ENCODE peak calls at places on chromosomes 3 and 15, in five cellular contexts. One of them, this sample, is unnamed.
A peak's percentile ranks its signal among the peaks of the same experiment; 100 is the strongest.

GRCh38 chr3:186049001-186049400 is 59.9 kb downstream of the ETV5 start:
- DNase-seq in neural progenitor cell: no peak
- DNase-seq in GM23338: no peak
- DNase-seq in GM23248: no peak
- DNase-seq in MM.1S: no peak
- DNase-seq in this sample: no peak

GRCh38 chr3:58422756-58423324 is 10.8 kb downstream of the PDHB start:
- DNase-seq in MM.1S: no peak
- DNase-seq in GM23338: peak; percentile 71
- DNase-seq in neural progenitor cell: no peak
- DNase-seq in GM23248: peak; percentile 48
- DNase-seq in this sample: no peak

GRCh38 chr3:194129581-194130133 is 6.3 kb upstream of the HES1 start:
- DNase-seq in neural progenitor cell: peak; percentile 88
- DNase-seq in GM23338: peak; percentile 86
- DNase-seq in MM.1S: no peak
- DNase-seq in GM23248: peak; percentile 44
- DNase-seq in this sample: no peak

GRCh38 chr3:165192610-165193192 is 3.5 kb downstream of the SLITRK3 start:
- DNase-seq in GM23338: peak; percentile 87
- DNase-seq in neural progenitor cell: peak; percentile 78
- DNase-seq in MM.1S: no peak
- DNase-seq in GM23248: no peak
- DNase-seq in this sample: no peak

GRCh38 chr15:74238984-74239645 is 3.0 kb downstream of the CCDC33 start:
- DNase-seq in MM.1S: no peak
- DNase-seq in GM23338: no peak
- DNase-seq in neural progenitor cell: no peak
- DNase-seq in GM23248: no peak
- DNase-seq in this sample: no peak

GRCh38 chr3:53038679-53039375 is 7.0 kb downstream of the SFMBT1 start:
- DNase-seq in neural progenitor cell: no peak
- DNase-seq in MM.1S: no peak
- DNase-seq in GM23248: no peak
- DNase-seq in GM23338: no peak
- DNase-seq in this sample: no peak

GRCh38 chr15:70132148-70132547 is 34.4 kb upstream of the TLE3 start:
- DNase-seq in GM23248: peak; percentile 79
- DNase-seq in GM23338: no peak
- DNase-seq in neural progenitor cell: no peak
- DNase-seq in MM.1S: no peak
- DNase-seq in this sample: no peak

GRCh38 chr3:24867783-24868182 is 373.1 kb upstream of the THRB start:
- DNase-seq in GM23248: no peak
- DNase-seq in MM.1S: no peak
- DNase-seq in GM23338: no peak
- DNase-seq in neural progenitor cell: no peak
- DNase-seq in this sample: no peak

GRCh38 chr15:61556037-61556648 is 327.0 kb upstream of the RORA start:
- DNase-seq in GM23248: peak; percentile 9
- DNase-seq in GM23338: no peak
- DNase-seq in neural progenitor cell: no peak
- DNase-seq in MM.1S: no peak
- DNase-seq in this sample: no peak

GRCh38 chr3:154142608-154143007 is 21.4 kb downstream of the ARHGEF26 start:
- DNase-seq in GM23338: no peak
- DNase-seq in neural progenitor cell: no peak
- DNase-seq in MM.1S: no peak
- DNase-seq in GM23248: no peak
- DNase-seq in this sample: no peak

GRCh38 chr3:183895296-183895695 is 10.6 kb upstream of the PARL start:
- DNase-seq in GM23248: peak; percentile 74
- DNase-seq in neural progenitor cell: peak; percentile 63
- DNase-seq in MM.1S: peak; percentile 74
- DNase-seq in GM23338: peak; percentile 68
- DNase-seq in this sample: peak; percentile 72

GRCh38 chr3:183895774-183896173 is 11.1 kb upstream of the PARL start:
- DNase-seq in GM23248: no peak
- DNase-seq in MM.1S: no peak
- DNase-seq in neural progenitor cell: no peak
- DNase-seq in GM23338: no peak
- DNase-seq in this sample: no peak

GRCh38 chr3:183897606-183898384 is 13.1 kb upstream of the PARL start:
- DNase-seq in GM23248: no peak
- DNase-seq in MM.1S: no peak
- DNase-seq in neural progenitor cell: no peak
- DNase-seq in GM23338: no peak
- DNase-seq in this sample: no peak

GRCh38 chr3:183896184-183896583 is 11.5 kb upstream of the PARL start:
- DNase-seq in MM.1S: no peak
- DNase-seq in GM23248: no peak
- DNase-seq in neural progenitor cell: no peak
- DNase-seq in GM23338: no peak
- DNase-seq in this sample: no peak

GRCh38 chr3:183896610-183897009 is 11.9 kb upstream of the PARL start:
- DNase-seq in neural progenitor cell: no peak
- DNase-seq in MM.1S: no peak
- DNase-seq in GM23248: no peak
- DNase-seq in GM23338: no peak
- DNase-seq in this sample: no peak
- H3K4me1 ChIP-seq in neural progenitor cell: no peaks in the 10 kb centered on the region
- H3K4me1 ChIP-seq in MM.1S: no peaks in the 10 kb centered on the region
- H3K4me1 ChIP-seq in GM23248: no peaks in the 10 kb centered on the region
- H3K4me1 ChIP-seq in GM23338: peaks cover 5% of the 10 kb centered on the region
- H3K4me1 ChIP-seq in this sample: peaks cover 5% of the 10 kb centered on the region

DNA sequence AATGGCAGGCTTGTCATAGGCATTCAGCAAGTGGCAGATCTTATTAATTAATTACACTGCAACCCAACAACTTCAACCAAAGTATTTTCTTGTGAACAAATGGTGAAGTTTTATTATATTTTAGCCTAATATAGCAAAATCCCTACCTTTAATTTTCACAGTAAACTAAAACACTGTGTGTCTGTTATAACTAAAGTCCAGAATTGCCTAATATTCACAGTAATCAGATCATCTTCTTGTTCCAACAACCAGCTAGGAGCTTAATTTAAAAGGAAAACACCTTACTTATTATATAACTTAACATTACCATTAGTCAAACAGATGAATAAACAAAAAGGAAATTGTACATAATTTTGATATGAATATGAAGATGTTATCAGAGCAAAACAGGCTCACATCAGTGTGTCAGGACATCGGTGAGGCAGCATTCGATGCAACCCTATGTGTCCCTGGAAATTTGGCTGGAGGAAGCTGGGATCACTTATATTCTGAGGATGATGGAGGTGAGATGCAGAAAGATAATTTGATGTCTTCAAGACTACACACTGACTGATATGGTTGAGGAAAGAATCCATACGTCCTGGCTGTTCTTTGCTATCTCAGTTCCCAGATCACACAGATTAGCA is 189.3 kb upstream of the EIF1B start:
- DNase-seq in GM23338: no peak
- DNase-seq in GM23248: no peak
- DNase-seq in MM.1S: no peak
- DNase-seq in neural progenitor cell: no peak
- DNase-seq in this sample: no peak
- TF ChIP-seq EZH2phosphoT487 in GM23338: no peak
- TF ChIP-seq EZH2phosphoT487 in GM23248: no peak
- TF ChIP-seq EZH2phosphoT487 in MM.1S: no peak
- TF ChIP-seq EZH2phosphoT487 in neural progenitor cell: no peak
- TF ChIP-seq EZH2phosphoT487 in this sample: no peak

DNA sequence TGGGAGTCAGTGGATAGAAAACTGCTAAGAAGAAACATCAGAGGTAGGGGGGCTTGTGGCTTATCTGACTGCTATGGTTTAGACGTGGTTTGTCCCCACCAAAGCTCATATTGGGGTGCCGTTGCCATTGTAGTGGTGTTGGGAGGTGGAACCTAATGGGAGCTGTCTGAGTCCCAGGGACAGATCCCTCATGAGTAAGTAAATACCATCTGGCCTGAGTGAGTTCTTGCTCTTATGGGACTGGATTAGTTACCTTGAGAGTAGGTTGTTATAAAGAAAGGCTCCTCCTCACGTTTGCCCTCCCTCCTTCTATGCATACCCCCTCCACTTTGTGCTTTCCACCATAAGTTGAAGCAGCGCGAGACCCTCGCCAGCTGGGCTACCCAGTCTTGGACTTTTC is 53.4 kb upstream of the VILL start:
- DNase-seq in neural progenitor cell: no peak
- DNase-seq in GM23248: peak; percentile 33
- DNase-seq in GM23338: no peak
- DNase-seq in MM.1S: no peak
- DNase-seq in this sample: no peak
- H3K4me1 ChIP-seq in neural progenitor cell: no peaks in the 10 kb centered on the region
- H3K4me1 ChIP-seq in GM23248: peaks cover 44% of the 10 kb centered on the region
- H3K4me1 ChIP-seq in GM23338: peaks cover 9% of the 10 kb centered on the region
- H3K4me1 ChIP-seq in MM.1S: no peaks in the 10 kb centered on the region
- H3K4me1 ChIP-seq in this sample: peaks cover 9% of the 10 kb centered on the region

GRCh38 chr3:64195786-64196185 is 29.5 kb downstream of the PRICKLE2 start:
- DNase-seq in neural progenitor cell: no peak
- DNase-seq in GM23248: no peak
- DNase-seq in MM.1S: no peak
- DNase-seq in GM23338: no peak
- DNase-seq in this sample: no peak
- TF ChIP-seq EZH2phosphoT487 in neural progenitor cell: no peak
- TF ChIP-seq EZH2phosphoT487 in GM23248: no peak
- TF ChIP-seq EZH2phosphoT487 in MM.1S: no peak
- TF ChIP-seq EZH2phosphoT487 in GM23338: no peak
- TF ChIP-seq EZH2phosphoT487 in this sample: no peak

DNA sequence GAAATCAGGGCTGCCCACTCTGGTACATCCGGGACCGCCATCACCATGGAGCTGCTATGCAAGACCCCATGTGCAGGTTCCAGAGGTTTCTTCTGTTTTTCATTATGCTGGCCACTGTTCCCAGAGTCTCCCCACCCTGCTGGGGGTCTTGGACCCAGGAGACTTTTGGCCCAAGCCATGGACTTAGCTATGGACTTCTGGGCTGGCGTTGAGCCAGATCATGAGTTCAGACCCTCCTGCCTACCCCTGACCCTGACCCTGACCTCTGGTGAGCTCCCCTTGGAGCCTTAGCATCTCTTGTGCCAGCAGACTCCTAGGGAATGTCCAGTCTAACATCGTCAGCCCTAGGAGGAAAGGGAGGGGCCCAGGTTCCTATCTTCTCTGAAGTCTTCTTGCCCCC is 25.3 kb downstream of the SLC28A1 start:
- DNase-seq in GM23248: no peak
- DNase-seq in MM.1S: no peak
- DNase-seq in GM23338: no peak
- DNase-seq in neural progenitor cell: no peak
- DNase-seq in this sample: no peak
- H3K4me1 ChIP-seq in GM23248: peaks cover 32% of the 10 kb centered on the region
- H3K4me1 ChIP-seq in MM.1S: peaks cover 12% of the 10 kb centered on the region
- H3K4me1 ChIP-seq in GM23338: no peaks in the 10 kb centered on the region
- H3K4me1 ChIP-seq in neural progenitor cell: no peaks in the 10 kb centered on the region
- H3K4me1 ChIP-seq in this sample: no peaks in the 10 kb centered on the region

DNA sequence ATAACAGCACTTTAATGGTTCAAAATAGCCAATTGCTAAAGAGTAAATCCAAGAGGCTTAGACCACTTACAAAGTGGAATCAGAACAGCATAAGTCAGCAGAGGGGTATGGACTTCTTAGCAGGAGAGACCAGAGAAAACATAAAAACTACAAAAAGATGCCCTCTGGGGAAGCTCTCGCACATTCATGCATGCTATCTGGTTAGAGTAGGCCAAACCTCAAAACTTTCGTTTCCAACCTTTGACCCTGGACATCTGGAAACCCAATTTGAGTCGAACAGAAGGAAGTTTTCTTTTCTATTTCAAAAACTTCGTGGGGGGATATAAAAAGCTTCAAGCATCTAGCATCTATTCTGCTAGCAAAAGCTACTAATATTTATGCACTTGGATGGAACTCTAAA is 523.9 kb upstream of the AGTR1 start:
- DNase-seq in GM23338: no peak
- DNase-seq in MM.1S: peak; percentile 57
- DNase-seq in neural progenitor cell: no peak
- DNase-seq in GM23248: no peak
- DNase-seq in this sample: no peak
- TF ChIP-seq EZH2phosphoT487 in GM23338: no peak
- TF ChIP-seq EZH2phosphoT487 in MM.1S: no peak
- TF ChIP-seq EZH2phosphoT487 in neural progenitor cell: no peak
- TF ChIP-seq EZH2phosphoT487 in GM23248: no peak
- TF ChIP-seq EZH2phosphoT487 in this sample: no peak

GRCh38 chr15:91967935-91968605 is 114.6 kb downstream of the SLCO3A1 start:
- DNase-seq in MM.1S: no peak
- DNase-seq in GM23248: peak; percentile 52
- DNase-seq in GM23338: no peak
- DNase-seq in neural progenitor cell: no peak
- DNase-seq in this sample: no peak

GRCh38 chr15:91966181-91966552 is 112.7 kb downstream of the SLCO3A1 start:
- DNase-seq in GM23338: no peak
- DNase-seq in GM23248: no peak
- DNase-seq in neural progenitor cell: no peak
- DNase-seq in MM.1S: no peak
- DNase-seq in this sample: no peak

GRCh38 chr15:91970142-91970541 is 116.6 kb downstream of the SLCO3A1 start:
- DNase-seq in neural progenitor cell: no peak
- DNase-seq in GM23248: peak; percentile 67
- DNase-seq in MM.1S: no peak
- DNase-seq in GM23338: no peak
- DNase-seq in this sample: peak; percentile 6

GRCh38 chr15:91965501-91966180 is 112.1 kb downstream of the SLCO3A1 start:
- DNase-seq in neural progenitor cell: no peak
- DNase-seq in MM.1S: no peak
- DNase-seq in GM23338: no peak
- DNase-seq in GM23248: peak; percentile 92
- DNase-seq in this sample: no peak

DNA sequence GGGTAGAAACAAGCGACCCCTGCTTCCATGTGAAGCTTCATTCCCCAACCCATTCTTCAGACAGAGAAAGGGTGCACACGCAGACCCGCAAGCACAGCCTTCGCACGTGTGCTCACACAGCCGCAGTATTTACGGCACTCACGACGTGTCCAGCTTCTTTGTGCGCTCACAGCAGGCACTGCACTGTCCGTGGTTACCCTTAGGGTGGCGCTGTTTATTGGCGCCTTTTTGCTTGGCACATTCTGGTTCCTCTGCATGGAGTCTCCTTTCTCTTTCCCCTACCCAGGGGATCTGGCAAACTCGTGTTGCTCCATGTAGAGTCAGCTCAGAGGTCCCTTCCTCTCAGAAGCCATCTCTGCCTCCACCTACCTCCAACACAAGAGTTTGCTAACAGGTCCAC is 115.1 kb downstream of the SLCO3A1 start:
- DNase-seq in GM23338: peak; percentile 70
- DNase-seq in GM23248: no peak
- DNase-seq in MM.1S: no peak
- DNase-seq in neural progenitor cell: no peak
- DNase-seq in this sample: no peak
- H3K4me1 ChIP-seq in GM23338: no peaks in the 10 kb centered on the region
- H3K4me1 ChIP-seq in GM23248: peaks cover 27% of the 10 kb centered on the region
- H3K4me1 ChIP-seq in MM.1S: no peaks in the 10 kb centered on the region
- H3K4me1 ChIP-seq in neural progenitor cell: peaks cover 8% of the 10 kb centered on the region
- H3K4me1 ChIP-seq in this sample: peaks cover 23% of the 10 kb centered on the region

DNA sequence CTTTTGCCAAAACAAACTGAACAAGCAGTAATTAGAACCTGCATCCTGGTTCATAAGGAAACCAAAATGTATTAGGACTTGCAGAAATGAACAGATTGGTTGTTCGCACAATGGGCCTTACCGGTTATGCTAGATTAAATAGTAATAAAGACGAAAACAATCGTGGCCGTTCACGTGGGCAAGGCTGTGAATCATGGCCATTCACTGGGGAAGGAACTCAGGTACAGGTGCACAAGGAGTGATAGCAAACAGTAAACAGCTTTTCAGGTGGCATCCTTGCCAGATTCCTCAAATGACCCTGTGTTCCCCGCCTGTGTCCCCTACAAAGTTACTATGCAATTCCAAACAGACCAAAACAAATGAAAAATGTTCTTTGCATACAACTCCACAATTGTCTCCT is 8.2 kb downstream of the LRIG1 start:
- DNase-seq in GM23338: no peak
- DNase-seq in neural progenitor cell: no peak
- DNase-seq in GM23248: no peak
- DNase-seq in MM.1S: no peak
- DNase-seq in this sample: peak; percentile 47
- TF ChIP-seq EZH2phosphoT487 in GM23338: no peak
- TF ChIP-seq EZH2phosphoT487 in neural progenitor cell: no peak
- TF ChIP-seq EZH2phosphoT487 in GM23248: no peak
- TF ChIP-seq EZH2phosphoT487 in MM.1S: no peak
- TF ChIP-seq EZH2phosphoT487 in this sample: no peak

This sample was measured in OCI-LY7.